ENCODE peak calls at places on chromosome 15, in four cellular contexts. One of them, this sample, is unnamed.
A peak's percentile ranks its signal among the peaks of the same experiment; 100 is the strongest.

GRCh38 chr15:57403532-57403931 is 27.2 kb downstream of the CGNL1 start:
- DNase-seq in cardiac muscle cell: no peak
- DNase-seq in Peyer's patch: no peak
- DNase-seq in epithelial cell of proximal tubule: no peak
- DNase-seq in this sample: no peak

GRCh38 chr15:80619677-80620076 is 75.4 kb upstream of the ABHD17C start:
- DNase-seq in cardiac muscle cell: peak; percentile 65
- DNase-seq in Peyer's patch: no peak
- DNase-seq in epithelial cell of proximal tubule: peak; percentile 12
- DNase-seq in this sample: peak; percentile 27

GRCh38 chr15:27934782-27935181 is 164.3 kb downstream of the OCA2 start:
- DNase-seq in cardiac muscle cell: no peak
- DNase-seq in Peyer's patch: no peak
- DNase-seq in epithelial cell of proximal tubule: no peak
- DNase-seq in this sample: no peak

GRCh38 chr15:75200765-75201608 is 695 bp upstream of the C15orf39 start:
- DNase-seq in cardiac muscle cell: no peak
- DNase-seq in Peyer's patch: peak; percentile 68
- DNase-seq in epithelial cell of proximal tubule: no peak
- DNase-seq in this sample: peak; percentile 90

GRCh38 chr15:65413760-65414144 is 9.0 kb downstream of the IGDCC4 start:
- DNase-seq in cardiac muscle cell: no peak
- DNase-seq in Peyer's patch: no peak
- DNase-seq in epithelial cell of proximal tubule: no peak
- DNase-seq in this sample: no peak

GRCh38 chr15:67036775-67037555 is 28.4 kb upstream of the SMAD3 start:
- DNase-seq in cardiac muscle cell: no peak
- DNase-seq in Peyer's patch: no peak
- DNase-seq in epithelial cell of proximal tubule: no peak
- DNase-seq in this sample: no peak

GRCh38 chr15:50017522-50017921 is 101.5 kb downstream of the ATP8B4 start:
- DNase-seq in cardiac muscle cell: peak; percentile 84
- DNase-seq in Peyer's patch: no peak
- DNase-seq in epithelial cell of proximal tubule: no peak
- DNase-seq in this sample: no peak

GRCh38 chr15:37007301-37007700 is 93.0 kb downstream of the MEIS2 start:
- DNase-seq in cardiac muscle cell: no peak
- DNase-seq in Peyer's patch: no peak
- DNase-seq in epithelial cell of proximal tubule: no peak
- DNase-seq in this sample: no peak

GRCh38 chr15:82960766-82961165 is 8.2 kb upstream of the HOMER2 start:
- DNase-seq in cardiac muscle cell: no peak
- DNase-seq in Peyer's patch: no peak
- DNase-seq in epithelial cell of proximal tubule: no peak
- DNase-seq in this sample: no peak

This sample was measured in hepatocyte.